ENCODE peak calls at places on chromosomes 13 and 19, in seven cellular contexts. One of them, this sample, is unnamed.

GRCh38 chr19:50462970-50463369 is 13.3 kb upstream of the EMC10 start:
- DNase-seq in tibial artery: no peak
- DNase-seq in ascending aorta: no peak
- DNase-seq in K562: no peak
- DNase-seq in spleen: no peak
- DNase-seq in iPS DF 6.9: no peak
- DNase-seq in cardiac muscle cell: no peak
- DNase-seq in this sample: no peak

GRCh38 chr13:80012281-80012680 is 328.6 kb downstream of the SPRY2 start:
- DNase-seq in ascending aorta: no peak
- DNase-seq in tibial artery: no peak
- DNase-seq in spleen: no peak
- DNase-seq in K562: no peak
- DNase-seq in cardiac muscle cell: no peak
- DNase-seq in iPS DF 6.9: no peak
- DNase-seq in this sample: peak; percentile 17

GRCh38 chr19:9917322-9917721 is 19.0 kb downstream of the OLFM2 start:
- DNase-seq in ascending aorta: no peak
- DNase-seq in iPS DF 6.9: no peak
- DNase-seq in K562: peak; percentile 80
- DNase-seq in tibial artery: no peak
- DNase-seq in cardiac muscle cell: peak; percentile 57
- DNase-seq in spleen: no peak
- DNase-seq in this sample: peak; percentile 18

GRCh38 chr13:20064128-20064527 is 96.7 kb downstream of the GJA3 start:
- DNase-seq in tibial artery: no peak
- DNase-seq in cardiac muscle cell: no peak
- DNase-seq in K562: no peak
- DNase-seq in iPS DF 6.9: no peak
- DNase-seq in ascending aorta: no peak
- DNase-seq in spleen: no peak
- DNase-seq in this sample: no peak

GRCh38 chr13:34931572-34931971 is 10.5 kb upstream of the NBEA start:
- DNase-seq in spleen: no peak
- DNase-seq in K562: no peak
- DNase-seq in tibial artery: no peak
- DNase-seq in ascending aorta: no peak
- DNase-seq in iPS DF 6.9: no peak
- DNase-seq in cardiac muscle cell: no peak
- DNase-seq in this sample: no peak

GRCh38 chr13:32205426-32206096 is 109.6 kb downstream of the ZAR1L start:
- DNase-seq in ascending aorta: no peak
- DNase-seq in spleen: no peak
- DNase-seq in tibial artery: no peak
- DNase-seq in iPS DF 6.9: no peak
- DNase-seq in cardiac muscle cell: no peak
- DNase-seq in K562: no peak
- DNase-seq in this sample: peak; percentile 32

GRCh38 chr19:50695251-50696064 is 24.1 kb downstream of the SHANK1 start:
- DNase-seq in cardiac muscle cell: peak; percentile 73
- DNase-seq in iPS DF 6.9: no peak
- DNase-seq in K562: peak; percentile 87
- DNase-seq in ascending aorta: no peak
- DNase-seq in spleen: no peak
- DNase-seq in tibial artery: no peak
- DNase-seq in this sample: no peak

GRCh38 chr13:110868631-110869165 is 46.2 kb downstream of the ANKRD10 start:
- DNase-seq in spleen: no peak
- DNase-seq in tibial artery: no peak
- DNase-seq in iPS DF 6.9: no peak
- DNase-seq in K562: no peak
- DNase-seq in cardiac muscle cell: no peak
- DNase-seq in ascending aorta: no peak
- DNase-seq in this sample: no peak

GRCh38 chr19:7535035-7535992 is at the start of gene PNPLA6:
- DNase-seq in spleen: peak; percentile 98
- DNase-seq in K562: peak; percentile 93
- DNase-seq in tibial artery: peak; percentile 97
- DNase-seq in ascending aorta: peak; percentile 82
- DNase-seq in cardiac muscle cell: peak; percentile 94
- DNase-seq in iPS DF 6.9: no peak
- DNase-seq in this sample: peak; percentile 91

GRCh38 chr19:46963093-46963734 is 56.4 kb upstream of the NPAS1 start:
- DNase-seq in cardiac muscle cell: no peak
- DNase-seq in K562: no peak
- DNase-seq in iPS DF 6.9: no peak
- DNase-seq in spleen: no peak
- DNase-seq in tibial artery: no peak
- DNase-seq in ascending aorta: no peak
- DNase-seq in this sample: no peak

GRCh38 chr19:38870612-38871011 is 7.5 kb downstream of the RINL start:
- DNase-seq in ascending aorta: no peak
- DNase-seq in tibial artery: no peak
- DNase-seq in cardiac muscle cell: no peak
- DNase-seq in K562: no peak
- DNase-seq in iPS DF 6.9: no peak
- DNase-seq in spleen: peak; percentile 78
- DNase-seq in this sample: no peak

GRCh38 chr19:4524808-4525562 is 6.7 kb upstream of the PLIN4 start:
- DNase-seq in spleen: peak; percentile 90
- DNase-seq in cardiac muscle cell: peak; percentile 53
- DNase-seq in tibial artery: no peak
- DNase-seq in ascending aorta: no peak
- DNase-seq in K562: peak; percentile 65
- DNase-seq in iPS DF 6.9: peak; percentile 48
- DNase-seq in this sample: peak; percentile 82

GRCh38 chr19:28634031-28634328 is 579.0 kb downstream of the UQCRFS1 start:
- DNase-seq in cardiac muscle cell: no peak
- DNase-seq in K562: no peak
- DNase-seq in spleen: no peak
- DNase-seq in iPS DF 6.9: no peak
- DNase-seq in tibial artery: no peak
- DNase-seq in ascending aorta: no peak
- DNase-seq in this sample: no peak

GRCh38 chr19:10517361-10517759 is at the start of gene S1PR5:
- DNase-seq in iPS DF 6.9: no peak
- DNase-seq in tibial artery: no peak
- DNase-seq in cardiac muscle cell: peak; percentile 38
- DNase-seq in K562: peak; percentile 70
- DNase-seq in spleen: no peak
- DNase-seq in ascending aorta: no peak
- DNase-seq in this sample: peak; percentile 33

GRCh38 chr19:47713046-47714021 is at the start of gene EHD2:
- DNase-seq in spleen: peak; percentile 85
- DNase-seq in K562: peak; percentile 97
- DNase-seq in iPS DF 6.9: no peak
- DNase-seq in ascending aorta: no peak
- DNase-seq in cardiac muscle cell: peak; percentile 36
- DNase-seq in tibial artery: peak; percentile 90
- DNase-seq in this sample: peak; percentile 75

GRCh38 chr19:11480927-11481776 is at the start of gene ELAVL3:
- DNase-seq in spleen: no peak
- DNase-seq in ascending aorta: no peak
- DNase-seq in K562: peak; percentile 5
- DNase-seq in iPS DF 6.9: no peak
- DNase-seq in cardiac muscle cell: no peak
- DNase-seq in tibial artery: no peak
- DNase-seq in this sample: no peak

GRCh38 chr19:18090545-18091216 is 3.9 kb upstream of the IL12RB1 start:
- DNase-seq in ascending aorta: no peak
- DNase-seq in spleen: peak; percentile 83
- DNase-seq in K562: no peak
- DNase-seq in iPS DF 6.9: no peak
- DNase-seq in tibial artery: no peak
- DNase-seq in cardiac muscle cell: no peak
- DNase-seq in this sample: no peak

GRCh38 chr19:33273065-33273736 is 29.1 kb downstream of the CEBPA start:
- DNase-seq in tibial artery: no peak
- DNase-seq in cardiac muscle cell: no peak
- DNase-seq in iPS DF 6.9: no peak
- DNase-seq in spleen: peak; percentile 62
- DNase-seq in K562: no peak
- DNase-seq in ascending aorta: no peak
- DNase-seq in this sample: peak; percentile 66
- H3K27ac ChIP-seq in tibial artery: no peak overlapping the region
- H3K27ac ChIP-seq in cardiac muscle cell: no peak overlapping the region
- H3K27ac ChIP-seq in iPS DF 6.9: no peak overlapping the region
- H3K27ac ChIP-seq in spleen: no peak overlapping the region
- H3K27ac ChIP-seq in K562: no peak overlapping the region
- H3K27ac ChIP-seq in ascending aorta: no peak overlapping the region
- H3K27ac ChIP-seq in this sample: no peak overlapping the region

DNA sequence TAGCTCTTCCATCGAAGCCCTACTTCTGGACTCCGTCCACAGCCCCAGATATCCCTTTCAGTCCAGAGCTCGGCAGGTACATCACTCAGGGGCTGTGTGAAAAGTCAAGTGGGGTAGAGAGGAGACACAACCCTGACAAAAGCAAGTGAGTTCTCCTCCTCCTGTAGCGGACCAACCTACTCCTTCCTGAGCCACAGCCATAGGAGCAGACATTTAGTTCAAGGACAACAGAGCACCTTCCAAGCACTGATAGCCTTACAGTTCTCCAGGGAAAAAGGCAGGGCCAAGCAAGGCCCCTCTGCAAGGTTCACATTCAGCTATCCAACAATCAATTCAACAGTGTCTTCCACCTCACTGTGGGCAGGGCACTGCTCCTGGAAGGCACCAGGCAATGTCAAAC is 89.0 kb downstream of the FGF14 start:
- DNase-seq in ascending aorta: no peak
- DNase-seq in tibial artery: no peak
- DNase-seq in cardiac muscle cell: no peak
- DNase-seq in K562: no peak
- DNase-seq in spleen: no peak
- DNase-seq in iPS DF 6.9: no peak
- DNase-seq in this sample: no peak
- H3K4me3 ChIP-seq in ascending aorta: no peak overlapping the region
- H3K4me3 ChIP-seq in tibial artery: no peak overlapping the region
- H3K4me3 ChIP-seq in cardiac muscle cell: no peak overlapping the region
- H3K4me3 ChIP-seq in K562: no peak overlapping the region
- H3K4me3 ChIP-seq in spleen: no peak overlapping the region
- H3K4me3 ChIP-seq in iPS DF 6.9: no peak overlapping the region
- H3K4me3 ChIP-seq in this sample: no peak overlapping the region

DNA sequence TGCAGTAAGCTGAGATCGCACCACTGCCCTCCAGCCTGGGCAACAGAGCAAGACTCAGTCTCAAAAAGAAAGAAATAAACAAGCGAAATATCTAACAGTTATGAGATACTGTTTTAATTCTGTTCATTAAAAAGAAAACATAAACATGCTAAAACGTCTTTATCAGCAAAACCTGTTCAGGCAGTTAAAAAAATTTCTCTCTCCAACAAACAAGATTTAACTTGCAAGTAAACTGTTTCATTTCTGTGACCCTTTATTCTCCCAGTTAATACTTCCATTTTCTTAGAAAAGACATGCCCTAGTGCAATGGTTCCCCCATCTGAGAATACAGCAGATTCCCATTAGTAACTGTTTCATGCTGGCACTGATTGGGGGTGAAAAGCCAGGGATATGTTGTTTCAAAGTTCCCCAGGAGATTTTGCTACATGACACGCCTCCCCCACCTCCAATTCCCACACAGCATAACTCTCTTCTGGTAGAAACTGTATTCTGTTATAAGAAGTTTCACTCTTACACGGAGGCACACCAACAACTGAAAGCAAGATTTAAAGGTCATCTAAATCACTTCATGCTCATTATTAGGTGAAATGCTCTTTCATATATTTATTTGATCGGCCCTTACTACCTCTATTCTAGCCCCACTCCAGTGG is 24.4 kb downstream of the ELF1 start:
- DNase-seq in iPS DF 6.9: no peak
- DNase-seq in ascending aorta: no peak
- DNase-seq in cardiac muscle cell: no peak
- DNase-seq in spleen: no peak
- DNase-seq in tibial artery: no peak
- DNase-seq in K562: no peak
- DNase-seq in this sample: no peak
- H3K4me1 ChIP-seq in iPS DF 6.9: peaks cover 2% of the 10 kb centered on the region
- H3K4me1 ChIP-seq in ascending aorta: no peaks in the 10 kb centered on the region
- H3K4me1 ChIP-seq in cardiac muscle cell: peaks cover 3% of the 10 kb centered on the region
- H3K4me1 ChIP-seq in spleen: peaks cover 41% of the 10 kb centered on the region
- H3K4me1 ChIP-seq in tibial artery: peaks cover 25% of the 10 kb centered on the region
- H3K4me1 ChIP-seq in K562: peaks cover 23% of the 10 kb centered on the region
- H3K4me1 ChIP-seq in this sample: peaks cover 15% of the 10 kb centered on the region

GRCh38 chr13:99498304-99499161 is 2.7 kb upstream of the TM9SF2 start:
- DNase-seq in K562: peak; percentile 94
- DNase-seq in ascending aorta: peak; percentile 90
- DNase-seq in cardiac muscle cell: peak; percentile 94
- DNase-seq in spleen: peak; percentile 98
- DNase-seq in tibial artery: peak; percentile 99
- DNase-seq in iPS DF 6.9: peak; percentile 97
- DNase-seq in this sample: peak; percentile 98

GRCh38 chr13:99500839-99501134 is 485 bp upstream of the TM9SF2 start:
- DNase-seq in spleen: no peak
- DNase-seq in cardiac muscle cell: no peak
- DNase-seq in tibial artery: no peak
- DNase-seq in iPS DF 6.9: no peak
- DNase-seq in ascending aorta: no peak
- DNase-seq in K562: no peak
- DNase-seq in this sample: no peak

GRCh38 chr13:99496322-99497142 is 4.7 kb upstream of the TM9SF2 start:
- DNase-seq in cardiac muscle cell: no peak
- DNase-seq in iPS DF 6.9: no peak
- DNase-seq in tibial artery: peak; percentile 84
- DNase-seq in K562: no peak
- DNase-seq in ascending aorta: peak; percentile 26
- DNase-seq in spleen: peak; percentile 84
- DNase-seq in this sample: peak; percentile 83

GRCh38 chr13:99501135-99501951 is at the start of gene TM9SF2:
- DNase-seq in ascending aorta: peak; percentile 89
- DNase-seq in tibial artery: peak; percentile 99
- DNase-seq in iPS DF 6.9: peak; percentile 91
- DNase-seq in K562: peak; percentile 84
- DNase-seq in cardiac muscle cell: peak; percentile 96
- DNase-seq in spleen: peak; percentile 98
- DNase-seq in this sample: peak; percentile 95

DNA sequence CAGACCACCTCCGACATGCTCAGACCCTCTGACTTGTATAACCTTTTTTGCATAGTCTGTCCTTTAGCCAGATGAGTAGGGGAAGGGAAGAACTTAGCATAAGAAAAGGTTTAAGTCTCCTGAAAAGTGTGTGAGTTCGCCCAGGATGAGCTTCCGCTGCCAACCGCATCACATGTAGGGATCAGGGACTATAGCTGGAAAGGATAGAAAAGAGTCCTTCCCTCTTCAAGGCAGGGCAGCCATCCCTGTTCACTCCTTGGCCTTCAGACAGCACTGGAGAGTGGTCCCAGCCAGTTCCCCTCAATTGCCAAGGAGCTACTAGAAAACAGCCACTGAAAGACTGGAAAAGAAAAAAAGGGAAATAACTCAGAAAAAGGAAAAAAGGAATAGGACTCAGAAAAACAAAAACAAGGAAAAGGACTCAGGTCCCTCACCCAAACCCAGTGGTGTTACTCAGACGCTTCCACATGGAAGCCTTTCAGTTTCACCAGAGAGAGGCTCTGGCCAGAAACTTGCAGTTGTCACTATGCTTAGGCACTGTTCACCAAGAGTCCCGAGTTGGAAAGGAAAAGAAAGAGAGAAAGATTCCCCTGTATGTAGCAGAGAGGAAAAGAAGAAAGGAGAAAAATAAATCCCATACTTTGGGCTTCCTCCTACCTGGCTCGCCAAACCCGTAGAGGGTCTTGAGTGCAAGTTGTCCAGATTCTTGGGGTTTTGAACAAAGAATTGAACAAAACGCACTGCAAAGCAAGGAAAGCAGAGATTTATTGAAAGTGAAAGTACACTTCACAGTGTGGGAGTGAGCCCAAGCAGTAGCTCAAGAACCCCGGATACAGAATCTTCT is 5.6 kb upstream of the TM9SF2 start:
- DNase-seq in cardiac muscle cell: no peak
- DNase-seq in K562: no peak
- DNase-seq in tibial artery: no peak
- DNase-seq in iPS DF 6.9: no peak
- DNase-seq in spleen: no peak
- DNase-seq in ascending aorta: no peak
- DNase-seq in this sample: peak; percentile 32
- H3K27ac ChIP-seq in cardiac muscle cell: no peak overlapping the region
- H3K27ac ChIP-seq in K562: peak overlapping the region; percentile 54
- H3K27ac ChIP-seq in tibial artery: peak overlapping the region; percentile 94
- H3K27ac ChIP-seq in iPS DF 6.9: no peak overlapping the region
- H3K27ac ChIP-seq in spleen: peak overlapping the region; percentile 82
- H3K27ac ChIP-seq in ascending aorta: peak overlapping the region; percentile 90
- H3K27ac ChIP-seq in this sample: peak overlapping the region; percentile 63

This sample was measured in SJCRH30.